ENCODE peak calls at places on chromosomes 5 and 9, in four cellular contexts. One of them, this sample, is unnamed.

GRCh38 chr5:27612161-27612560 is 573.8 kb upstream of the CDH9 start:
- DNase-seq in tibial nerve: no peak
- DNase-seq in RWPE2: no peak
- DNase-seq in ovary: no peak
- DNase-seq in this sample: no peak

GRCh38 chr9:122131401-122131921 is 28.1 kb downstream of the NDUFA8 start:
- DNase-seq in ovary: no peak
- DNase-seq in tibial nerve: no peak
- DNase-seq in RWPE2: no peak
- DNase-seq in this sample: no peak

GRCh38 chr5:33260098-33260497 is 180.7 kb upstream of the TARS1 start:
- DNase-seq in tibial nerve: no peak
- DNase-seq in ovary: no peak
- DNase-seq in RWPE2: no peak
- DNase-seq in this sample: no peak

GRCh38 chr5:66757219-66757833 is 161.1 kb downstream of the MAST4 start:
- DNase-seq in RWPE2: no peak
- DNase-seq in tibial nerve: peak
- DNase-seq in ovary: peak
- DNase-seq in this sample: no peak

GRCh38 chr5:169762338-169763095 is 125.4 kb downstream of the DOCK2 start:
- DNase-seq in RWPE2: no peak
- DNase-seq in ovary: no peak
- DNase-seq in tibial nerve: no peak
- DNase-seq in this sample: no peak

GRCh38 chr9:93127395-93127911 is 6.6 kb downstream of the NINJ1 start:
- DNase-seq in tibial nerve: no peak
- DNase-seq in RWPE2: peak
- DNase-seq in ovary: no peak
- DNase-seq in this sample: peak

GRCh38 chr5:138654281-138654867 is 79.2 kb upstream of the HSPA9 start:
- DNase-seq in ovary: no peak
- DNase-seq in RWPE2: no peak
- DNase-seq in tibial nerve: no peak
- DNase-seq in this sample: no peak

GRCh38 chr9:121455527-121456239 is 44.0 kb downstream of the GGTA1 start:
- DNase-seq in tibial nerve: no peak
- DNase-seq in RWPE2: no peak
- DNase-seq in ovary: no peak
- DNase-seq in this sample: no peak

GRCh38 chr5:81022688-81023084 is 62.5 kb downstream of the RASGRF2 start:
- DNase-seq in RWPE2: no peak
- DNase-seq in tibial nerve: no peak
- DNase-seq in ovary: no peak
- DNase-seq in this sample: no peak

GRCh38 chr5:172940242-172941066 is 18.8 kb upstream of the RPL26L1 start:
- DNase-seq in tibial nerve: no peak
- DNase-seq in ovary: no peak
- DNase-seq in RWPE2: no peak
- DNase-seq in this sample: peak

GRCh38 chr5:139108056-139108811 is 89.9 kb downstream of the SIL1 start:
- DNase-seq in tibial nerve: peak
- DNase-seq in ovary: no peak
- DNase-seq in RWPE2: no peak
- DNase-seq in this sample: no peak

GRCh38 chr5:170300361-170301013 is 2.9 kb upstream of the LCP2 start:
- DNase-seq in tibial nerve: no peak
- DNase-seq in ovary: no peak
- DNase-seq in RWPE2: no peak
- DNase-seq in this sample: no peak

GRCh38 chr9:32251539-32251938 is 132.9 kb upstream of the ACO1 start:
- DNase-seq in tibial nerve: peak
- DNase-seq in ovary: peak
- DNase-seq in RWPE2: no peak
- DNase-seq in this sample: no peak

GRCh38 chr5:39017504-39017903 is 56.7 kb downstream of the RICTOR start:
- DNase-seq in RWPE2: no peak
- DNase-seq in tibial nerve: no peak
- DNase-seq in ovary: no peak
- DNase-seq in this sample: no peak

GRCh38 chr5:145502906-145503305 is 332.2 kb downstream of the PRELID2 start:
- DNase-seq in RWPE2: no peak
- DNase-seq in tibial nerve: no peak
- DNase-seq in ovary: no peak
- DNase-seq in this sample: no peak

GRCh38 chr9:34647651-34648050 is 1.2 kb downstream of the GALT start:
- DNase-seq in RWPE2: no peak
- DNase-seq in ovary: no peak
- DNase-seq in tibial nerve: no peak
- DNase-seq in this sample: no peak

GRCh38 chr5:121968910-121969607 is 7.3 kb downstream of the SRFBP1 start:
- DNase-seq in RWPE2: peak
- DNase-seq in tibial nerve: no peak
- DNase-seq in ovary: no peak
- DNase-seq in this sample: no peak

GRCh38 chr5:672329-673139 is 20.6 kb downstream of the TPPP start:
- DNase-seq in tibial nerve: peak
- DNase-seq in RWPE2: peak
- DNase-seq in ovary: peak
- DNase-seq in this sample: no peak
- TF ChIP-seq CTCF in tibial nerve: no peak
- TF ChIP-seq CTCF in RWPE2: no peak
- TF ChIP-seq CTCF in ovary: no peak
- TF ChIP-seq CTCF in this sample: no peak

GRCh38 chr5:3594514-3595101 is 1.0 kb upstream of the IRX1 start:
- DNase-seq in ovary: no peak
- DNase-seq in tibial nerve: no peak
- DNase-seq in RWPE2: peak
- DNase-seq in this sample: no peak
- TF ChIP-seq CTCF in ovary: no peak
- TF ChIP-seq CTCF in tibial nerve: no peak
- TF ChIP-seq CTCF in RWPE2: peak
- TF ChIP-seq CTCF in this sample: peak

DNA sequence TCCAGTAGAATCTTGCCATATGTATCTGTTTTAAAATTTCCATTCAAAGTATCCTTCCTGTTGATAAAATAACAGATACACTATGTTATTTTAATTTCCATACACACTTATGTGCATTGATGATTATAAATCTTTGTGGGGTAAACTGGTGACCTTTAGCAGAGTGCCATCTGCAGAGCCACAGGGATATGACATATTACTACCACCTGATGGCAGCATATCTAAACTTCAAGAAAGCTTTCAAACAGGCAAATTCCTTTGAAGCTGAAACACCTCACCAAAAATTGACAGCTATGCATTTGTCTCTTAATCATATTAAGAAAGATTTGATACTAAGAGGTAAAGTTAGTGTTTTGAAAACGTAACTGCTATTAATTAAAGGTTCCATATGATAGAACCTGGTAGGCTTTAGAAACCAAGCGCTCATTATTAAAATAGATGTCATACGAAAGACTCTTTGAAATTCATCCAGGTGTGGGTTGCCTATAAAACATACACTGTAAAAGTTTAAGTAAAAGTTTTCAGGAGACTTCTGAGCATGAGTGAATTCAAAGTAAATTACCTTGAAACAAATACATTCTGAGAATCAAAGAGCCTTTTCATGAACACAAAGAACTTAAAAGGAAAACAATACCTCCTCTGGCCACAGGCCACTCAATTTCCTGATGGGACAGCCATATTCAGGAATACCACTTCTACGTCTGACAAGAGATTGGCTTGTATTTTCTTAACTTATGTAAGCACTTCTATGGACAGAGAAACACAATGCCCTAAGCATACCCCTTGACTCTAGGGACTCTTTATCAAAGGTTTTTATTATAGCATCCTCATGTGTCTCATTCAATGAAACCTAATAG is 93.3 kb downstream of the KIAA0825 start:
- DNase-seq in RWPE2: no peak
- DNase-seq in tibial nerve: no peak
- DNase-seq in ovary: no peak
- DNase-seq in this sample: no peak
- TF ChIP-seq CTCF in RWPE2: peak
- TF ChIP-seq CTCF in tibial nerve: peak
- TF ChIP-seq CTCF in ovary: no peak
- TF ChIP-seq CTCF in this sample: peak

DNA sequence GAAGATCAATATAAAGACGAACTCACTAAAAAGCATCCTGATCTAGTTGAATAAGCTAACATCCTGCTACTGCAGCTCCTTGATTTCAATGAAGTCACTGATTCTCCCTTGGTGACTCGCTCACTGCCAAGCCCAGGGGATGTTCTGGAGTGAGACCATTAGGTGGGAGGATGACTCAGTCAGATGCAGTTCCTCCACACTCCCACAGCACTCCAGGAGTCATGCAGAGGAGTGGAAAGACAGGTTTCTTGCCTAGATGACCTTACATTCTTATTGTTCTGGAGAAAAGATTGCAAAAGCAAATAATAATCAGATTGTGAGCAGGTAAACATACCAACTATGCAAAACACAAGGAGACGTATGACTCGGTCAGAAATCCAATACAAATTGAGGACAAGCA is 15.3 kb downstream of the GCNT4 start:
- DNase-seq in ovary: no peak
- DNase-seq in RWPE2: peak
- DNase-seq in tibial nerve: no peak
- DNase-seq in this sample: no peak
- TF ChIP-seq CTCF in ovary: no peak
- TF ChIP-seq CTCF in RWPE2: peak
- TF ChIP-seq CTCF in tibial nerve: no peak
- TF ChIP-seq CTCF in this sample: no peak

GRCh38 chr5:178284095-178284675 is 51.6 kb upstream of the PHYKPL start:
- DNase-seq in RWPE2: no peak
- DNase-seq in ovary: no peak
- DNase-seq in tibial nerve: no peak
- DNase-seq in this sample: no peak
- TF ChIP-seq CTCF in RWPE2: peak
- TF ChIP-seq CTCF in ovary: no peak
- TF ChIP-seq CTCF in tibial nerve: no peak
- TF ChIP-seq CTCF in this sample: peak

DNA sequence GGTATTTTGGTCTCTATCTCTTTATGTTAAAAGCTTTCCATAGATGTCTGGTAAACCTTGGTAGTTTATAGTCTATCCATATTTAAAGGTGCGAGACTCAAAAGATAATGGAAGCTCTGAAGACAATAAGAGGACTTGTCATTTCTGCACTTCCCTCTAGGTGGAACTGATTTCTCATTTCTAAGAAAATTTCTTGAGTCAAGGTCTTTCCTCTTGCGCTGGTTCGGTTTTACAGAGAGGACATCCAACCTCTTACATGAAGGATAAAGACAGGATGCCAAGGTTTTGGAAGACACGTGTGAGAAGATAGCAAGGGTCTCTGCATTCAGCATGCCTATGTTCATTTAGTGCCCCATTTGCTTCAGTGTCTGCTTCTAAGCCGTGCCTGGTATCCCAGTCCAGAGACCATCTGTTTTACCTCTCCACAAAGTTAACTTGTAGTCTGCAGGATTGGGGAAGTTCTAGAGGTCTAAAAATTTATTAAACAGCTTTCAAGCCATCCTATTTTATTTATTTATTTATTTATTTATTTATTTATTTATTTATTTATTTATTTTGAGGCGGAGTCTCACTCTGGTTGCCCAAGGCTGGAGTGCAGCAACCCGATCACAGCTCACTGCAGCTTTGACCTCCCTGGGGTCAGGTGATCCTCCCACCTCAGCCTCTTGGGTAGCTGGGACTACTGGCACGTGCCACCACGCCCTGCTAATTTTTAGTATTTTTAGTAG is 41.6 kb downstream of the KIAA1191 start:
- DNase-seq in ovary: no peak
- DNase-seq in RWPE2: no peak
- DNase-seq in tibial nerve: no peak
- DNase-seq in this sample: no peak
- TF ChIP-seq CTCF in ovary: no peak
- TF ChIP-seq CTCF in RWPE2: peak
- TF ChIP-seq CTCF in tibial nerve: no peak
- TF ChIP-seq CTCF in this sample: peak

GRCh38 chr5:15501057-15501791 is 1.2 kb downstream of the FBXL7 start:
- DNase-seq in ovary: peak
- DNase-seq in tibial nerve: peak
- DNase-seq in RWPE2: no peak
- DNase-seq in this sample: no peak
- TF ChIP-seq CTCF in ovary: no peak
- TF ChIP-seq CTCF in tibial nerve: peak
- TF ChIP-seq CTCF in RWPE2: no peak
- TF ChIP-seq CTCF in this sample: peak

DNA sequence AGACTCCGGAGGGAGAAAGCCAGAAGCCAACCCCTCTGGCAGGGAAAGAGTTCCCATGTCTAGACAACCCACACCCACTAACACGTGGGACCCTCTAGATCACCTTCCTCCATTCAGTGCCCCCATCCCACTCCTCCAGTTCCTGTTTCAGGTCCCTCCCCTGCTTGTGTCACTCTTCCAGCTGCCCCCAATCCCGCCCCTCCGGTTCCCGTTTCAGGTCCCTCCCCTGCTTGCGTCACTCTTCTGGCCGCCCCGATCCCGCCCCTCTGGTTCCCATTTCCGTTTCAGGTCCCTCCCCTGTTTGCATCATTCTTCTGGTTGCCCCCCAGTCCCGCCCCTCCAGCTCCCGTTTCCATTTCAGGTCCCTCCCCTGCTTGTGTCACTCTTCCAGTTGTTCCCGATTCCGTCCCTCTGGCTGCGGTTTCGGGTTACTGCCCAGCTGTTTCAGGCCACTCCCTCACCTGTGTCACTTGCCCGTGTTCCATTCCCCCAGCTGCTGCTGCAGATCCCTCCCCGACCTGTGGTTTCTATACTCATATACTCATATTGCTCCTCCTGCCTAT is 64.8 kb upstream of the RANBP6 start:
- DNase-seq in RWPE2: peak
- DNase-seq in tibial nerve: peak
- DNase-seq in ovary: peak
- DNase-seq in this sample: no peak
- TF ChIP-seq CTCF in RWPE2: no peak
- TF ChIP-seq CTCF in tibial nerve: no peak
- TF ChIP-seq CTCF in ovary: peak
- TF ChIP-seq CTCF in this sample: no peak

GRCh38 chr5:178590141-178590923 is at the start of gene COL23A1:
- DNase-seq in RWPE2: no peak
- DNase-seq in tibial nerve: peak
- DNase-seq in ovary: no peak
- DNase-seq in this sample: no peak
- TF ChIP-seq CTCF in RWPE2: peak
- TF ChIP-seq CTCF in tibial nerve: peak
- TF ChIP-seq CTCF in ovary: peak
- TF ChIP-seq CTCF in this sample: peak

This sample was measured in chondrocyte.